ENCODE peak calls at places on chromosomes 6 and 20, in seven cellular contexts. J, D, N, U, S, A and I are unnamed samples.

GRCh38 chr6:16684896-16685554 is 76.2 kb downstream of the ATXN1 start:
- DNase-seq in J (no peak), D (peak; percentile 95), N (no peak), U (no peak), S (peak; percentile 85), A (no peak), I (no peak)

GRCh38 chr6:52310932-52311331 is 26.4 kb upstream of the MCM3 start:
- DNase-seq in J (peak; percentile 44), D (no peak), N (no peak), U (no peak), S (no peak), A (no peak), I (no peak)

GRCh38 chr6:29516108-29516507 is 28.4 kb upstream of the MAS1L start:
- DNase-seq in J (no peak), D (peak; percentile 44), N (peak; percentile 28), U (no peak), S (peak; percentile 86), A (no peak), I (peak; percentile 52)

GRCh38 chr20:1898496-1899168 is 3.4 kb downstream of the SIRPA start:
- DNase-seq in J (no peak), D (no peak), N (no peak), U (no peak), S (no peak), A (no peak), I (no peak)

GRCh38 chr6:31057426-31058003 is 47.2 kb downstream of the MUC22 start:
- DNase-seq in J (peak; percentile 37), D (no peak), N (no peak), U (no peak), S (peak; percentile 79), A (no peak), I (no peak)

GRCh38 chr6:149761438-149761837 is 11.9 kb downstream of the PCMT1 start:
- DNase-seq in J (no peak), D (no peak), N (no peak), U (no peak), S (no peak), A (no peak), I (no peak)

GRCh38 chr6:35413911-35414310 is 38.2 kb upstream of the FANCE start:
- DNase-seq in J (no peak), D (no peak), N (no peak), U (no peak), S (no peak), A (no peak), I (no peak)

GRCh38 chr20:56274156-56274555 is 25.6 kb downstream of the MC3R start:
- DNase-seq in J (no peak), D (no peak), N (no peak), U (no peak), S (no peak), A (no peak), I (no peak)

GRCh38 chr6:169019727-169020491 is 233.7 kb downstream of the THBS2 start:
- DNase-seq in J (no peak), D (no peak), N (no peak), U (peak; percentile 12), S (peak; percentile 34), A (no peak), I (peak; percentile 18)

GRCh38 chr6:149248688-149249369 is 68.7 kb upstream of the TAB2 start:
- DNase-seq in J (no peak), D (peak; percentile 22), N (no peak), U (no peak), S (peak; percentile 41), A (no peak), I (no peak)

GRCh38 chr6:119032428-119032827 is 46.0 kb downstream of the FAM184A start:
- DNase-seq in J (no peak), D (no peak), N (no peak), U (no peak), S (no peak), A (no peak), I (no peak)

GRCh38 chr20:58433759-58434158 is 44.7 kb downstream of the VAPB start:
- DNase-seq in J (no peak), D (no peak), N (no peak), U (no peak), S (peak; percentile 34), A (no peak), I (no peak)

GRCh38 chr20:32685541-32686529 is 12.1 kb upstream of the C20orf203 start:
- DNase-seq in J (no peak), D (no peak), N (no peak), U (peak; percentile 46), S (peak; percentile 78), A (no peak), I (no peak)